ENCODE peak calls at places on chromosomes 3 and 15, in four cellular contexts. Y, C, B and E are unnamed samples.

GRCh38 chr3:104437891-104438290 is 928.8 kb upstream of the ALCAM start:
- DNase-seq in C (no peak), Y (no peak), B (no peak), E (no peak)

GRCh38 chr3:33061782-33062181 is 35.2 kb downstream of the GLB1 start:
- DNase-seq in C (no peak), Y (no peak), B (no peak), E (no peak)

GRCh38 chr3:54169524-54169923 is 47.2 kb downstream of the CACNA2D3 start:
- DNase-seq in C (no peak), Y (no peak), B (no peak), E (no peak)

GRCh38 chr3:45035441-45036301 is 9.6 kb downstream of the CLEC3B start:
- DNase-seq in C (no peak), Y (peak; percentile 46), B (no peak), E (no peak)

GRCh38 chr15:27826411-27826810 is 272.7 kb downstream of the OCA2 start:
- DNase-seq in Y (no peak), C (no peak), B (no peak), E (no peak)

GRCh38 chr15:56778761-56779160 is 45.5 kb upstream of the ZNF280D start:
- DNase-seq in Y (no peak), B (no peak), C (no peak), E (no peak)

GRCh38 chr15:44015555-44015954 is 179.5 kb downstream of the FRMD5 start:
- DNase-seq in Y (no peak), C (no peak), B (peak; percentile 21), E (no peak)

GRCh38 chr15:81914734-81915234 is 131.0 kb downstream of the MEX3B start:
- DNase-seq in Y (no peak), C (no peak), B (no peak), E (no peak)

GRCh38 chr3:153291052-153291689 is 129.1 kb downstream of the RAP2B start:
- DNase-seq in C (no peak), B (peak; percentile 12), Y (no peak), E (peak; percentile 25)

GRCh38 chr3:71453822-71454512 is 129.6 kb downstream of the FOXP1 start:
- DNase-seq in Y (no peak), B (peak; percentile 16), C (no peak), E (no peak)

GRCh38 chr15:37764733-37765191 is 169.7 kb upstream of the TMCO5A start:
- DNase-seq in C (no peak), B (peak; percentile 35), Y (peak; percentile 25), E (peak; percentile 53)

GRCh38 chr3:61541694-61542093 is 19.7 kb upstream of the PTPRG start:
- DNase-seq in B (no peak), C (no peak), Y (no peak), E (no peak)

GRCh38 chr3:24843955-24844354 is 349.3 kb upstream of the THRB start:
- DNase-seq in B (no peak), C (no peak), Y (no peak), E (no peak)

GRCh38 chr3:128353991-128354687 is 112.6 kb downstream of the DNAJB8 start:
- DNase-seq in C (no peak), B (peak; percentile 82), Y (no peak), E (peak; percentile 42)

GRCh38 chr3:45277636-45278035 is 51.5 kb upstream of the TMEM158 start:
- DNase-seq in B (no peak), Y (no peak), C (no peak), E (no peak)

GRCh38 chr15:45943255-45943654 is 308.4 kb downstream of the SQOR start:
- DNase-seq in C (no peak), B (peak; percentile 50), Y (no peak), E (no peak)

GRCh38 chr3:195882002-195882441 is 26.3 kb downstream of the TNK2 start:
- DNase-seq in B (no peak), Y (no peak), C (no peak), E (no peak)

GRCh38 chr3:13415236-13416001 is 4.7 kb downstream of the NUP210 start:
- DNase-seq in C (no peak), Y (no peak), B (no peak), E (no peak)

GRCh38 chr3:183541738-183542137 is 13.8 kb downstream of the KLHL6 start:
- DNase-seq in B (no peak), Y (no peak), C (no peak), E (no peak)

GRCh38 chr3:31978553-31978952 is 2.5 kb downstream of the OSBPL10 start:
- DNase-seq in B (no peak), Y (no peak), C (no peak), E (no peak)

GRCh38 chr3:150384517-150385212 is 23.4 kb upstream of the TSC22D2 start:
- DNase-seq in Y (peak; percentile 51), C (peak; percentile 97), B (peak; percentile 76), E (peak; percentile 81)

GRCh38 chr3:188383763-188384162 is 229.8 kb downstream of the LPP start:
- DNase-seq in Y (no peak), B (no peak), C (no peak), E (no peak)

GRCh38 chr15:82643992-82644391 is 3.2 kb downstream of the CPEB1 start:
- DNase-seq in C (no peak), Y (no peak), B (no peak), E (peak; percentile 63)

GRCh38 chr3:125957674-125958510 is 11.1 kb upstream of the ROPN1B start:
- DNase-seq in Y (peak; percentile 41), C (no peak), B (no peak), E (peak; percentile 75)

GRCh38 chr15:51844747-51845426 is 15.4 kb downstream of the TMOD3 start:
- DNase-seq in B (no peak), C (no peak), Y (no peak), E (no peak)

GRCh38 chr15:51846066-51846462 is 16.6 kb downstream of the TMOD3 start:
- DNase-seq in C (no peak), Y (no peak), B (no peak), E (no peak)

GRCh38 chr15:51848811-51849210 is 19.4 kb downstream of the TMOD3 start:
- DNase-seq in C (no peak), B (no peak), Y (no peak), E (no peak)

GRCh38 chr15:51849866-51850265 is 20.4 kb downstream of the TMOD3 start:
- DNase-seq in B (no peak), Y (no peak), C (no peak), E (no peak)

DNA sequence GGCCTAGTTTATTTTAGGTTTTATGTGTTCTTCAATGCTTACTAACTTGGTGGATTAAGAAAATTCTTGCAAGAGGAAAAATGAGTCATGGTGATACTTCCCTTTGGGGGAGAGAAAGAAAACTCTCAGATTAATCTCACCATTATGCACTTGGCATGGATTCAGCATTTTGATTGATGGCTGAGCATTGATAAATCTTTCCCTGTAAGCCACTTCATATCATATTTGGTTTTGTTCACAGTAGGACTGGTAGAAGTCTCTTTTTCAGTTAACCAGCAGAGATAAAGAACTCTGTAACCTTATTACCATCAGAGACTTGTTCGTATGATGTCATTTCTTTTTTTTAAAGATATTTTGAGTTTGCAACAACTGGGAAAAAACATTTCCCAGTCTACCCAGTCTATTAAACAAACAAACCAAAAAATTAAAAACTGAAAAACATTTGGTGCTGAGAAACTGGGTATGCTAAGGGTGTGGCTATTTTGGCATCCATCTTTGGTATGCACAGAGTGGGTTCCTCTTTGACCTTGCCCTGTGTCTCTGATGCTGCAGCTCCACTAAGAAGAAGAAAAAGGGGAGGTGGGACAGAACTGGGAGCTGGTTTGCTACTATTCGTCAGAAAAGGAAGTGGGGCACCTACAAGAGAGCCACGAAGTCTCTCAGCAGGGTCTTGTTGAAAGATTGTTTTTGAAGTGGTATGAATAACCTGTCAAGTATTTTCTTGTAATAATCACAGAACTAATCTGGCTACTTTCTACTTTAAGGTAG is 17.2 kb downstream of the TMOD3 start:
- DNase-seq in Y (no peak), B (no peak), C (no peak), E (no peak)
- TF ChIP-seq CREM in Y (no peak), B (no peak), C (no peak), E (peak; percentile 43)

GRCh38 chr3:58237940-58238681 is 519 bp downstream of the ABHD6 start:
- DNase-seq in B (peak; percentile 48), Y (peak; percentile 54), C (no peak), E (peak; percentile 19)

GRCh38 chr3:58238830-58239229 is 1.2 kb downstream of the ABHD6 start:
- DNase-seq in B (no peak), C (no peak), Y (no peak), E (no peak)

GRCh38 chr3:58237238-58237939 is at the start of gene ABHD6:
- DNase-seq in Y (peak; percentile 79), C (no peak), B (peak; percentile 40), E (peak; percentile 74)

GRCh38 chr3:58235970-58236369 is 1.6 kb upstream of the ABHD6 start:
- DNase-seq in C (no peak), B (no peak), Y (no peak), E (no peak)

GRCh38 chr3:58236527-58237237 is 910 bp upstream of the ABHD6 start:
- DNase-seq in Y (peak; percentile 46), B (no peak), C (no peak), E (peak; percentile 13)
- TF ChIP-seq CREM in Y (no peak), B (no peak), C (no peak), E (no peak)

GRCh38 chr15:25860885-25861866 is 2.0 kb downstream of the ATP10A start:
- DNase-seq in C (no peak), Y (no peak), B (no peak), E (no peak)
- TF ChIP-seq CREM in C (no peak), Y (no peak), B (no peak), E (no peak)

GRCh38 chr15:80121546-80121945 is 31.3 kb upstream of the FAH start:
- DNase-seq in Y (no peak), B (no peak), C (no peak), E (no peak)
- TF ChIP-seq CREM in Y (no peak), B (no peak), C (no peak), E (no peak)

DNA sequence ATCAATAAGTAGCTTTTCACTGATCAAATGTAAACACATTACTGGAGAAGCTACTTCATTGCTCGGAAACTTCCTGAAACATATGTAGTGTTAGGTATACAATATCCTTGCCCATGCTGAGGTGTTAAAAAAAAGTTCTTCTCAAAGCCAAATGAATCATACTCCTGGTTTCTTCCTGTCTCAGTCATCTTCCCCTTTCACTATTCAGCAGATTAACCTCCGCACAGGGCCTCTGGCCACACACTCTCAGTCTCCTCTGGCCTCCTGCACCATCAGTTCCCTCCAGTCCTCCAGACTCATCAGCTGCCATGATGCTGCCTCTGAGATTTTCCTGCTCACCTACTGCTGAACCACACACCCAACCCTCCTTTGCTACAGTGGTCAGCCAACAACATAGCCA is 70.5 kb upstream of the BOC start:
- DNase-seq in B (no peak), Y (no peak), C (no peak), E (no peak)
- TF ChIP-seq CREM in B (no peak), Y (no peak), C (no peak), E (no peak)

GRCh38 chr3:100590114-100590839 is 19.1 kb upstream of the ADGRG7 start:
- DNase-seq in Y (peak; percentile 49), B (peak; percentile 66), C (peak; percentile 68), E (peak; percentile 51)
- TF ChIP-seq CREM in Y (no peak), B (no peak), C (no peak), E (peak; percentile 4)

GRCh38 chr15:101480613-101481380 is 8.7 kb downstream of the PCSK6 start:
- DNase-seq in Y (no peak), C (no peak), B (no peak), E (no peak)

GRCh38 chr15:101479851-101480612 is 9.5 kb downstream of the PCSK6 start:
- DNase-seq in C (no peak), Y (no peak), B (no peak), E (no peak)

GRCh38 chr15:101477851-101478353 is 11.6 kb downstream of the PCSK6 start:
- DNase-seq in B (no peak), Y (no peak), C (no peak), E (peak; percentile 77)

GRCh38 chr15:101479342-101479845 is 10.1 kb downstream of the PCSK6 start:
- DNase-seq in B (no peak), C (no peak), Y (no peak), E (no peak)

GRCh38 chr15:101478701-101479341 is 10.7 kb downstream of the PCSK6 start:
- DNase-seq in Y (no peak), C (no peak), B (no peak), E (no peak)
- TF ChIP-seq CREM in Y (no peak), C (no peak), B (no peak), E (no peak)